ENCODE peak calls at places on chromosomes 2 and 18, in ten cellular contexts. S, L, R, I, D, P, Q, V, T and Y are unnamed samples.

GRCh38 chr2:119264781-119265692 is 41.4 kb downstream of the STEAP3 start:
- DNase-seq in S (peak), L (no peak), R (no peak), I (peak), D (no peak), P (no peak), Q (peak), V (peak), T (no peak), Y (no peak)

GRCh38 chr2:220504890-220505564 is 877.6 kb downstream of the SLC4A3 start:
- DNase-seq in S (peak), L (no peak), R (no peak), I (peak), D (no peak), P (no peak), Q (peak), V (peak), T (no peak), Y (no peak)

GRCh38 chr18:27861539-27861938 is 315.4 kb downstream of the CDH2 start:
- DNase-seq in S (peak), L (peak), R (no peak), I (no peak), D (no peak), P (no peak), Q (no peak), V (peak), T (no peak), Y (no peak)

GRCh38 chr2:238504181-238504711 is 77.5 kb downstream of the ASB1 start:
- DNase-seq in S (peak), L (no peak), R (no peak), I (no peak), D (no peak), P (no peak), Q (no peak), V (peak), T (no peak), Y (no peak)

GRCh38 chr18:46378126-46378863 is 274.1 kb downstream of the HAUS1 start:
- DNase-seq in S (no peak), L (no peak), R (no peak), I (no peak), D (no peak), P (no peak), Q (no peak), V (no peak), T (no peak), Y (no peak)

GRCh38 chr2:157480182-157480961 is 36.5 kb upstream of the CYTIP start:
- DNase-seq in S (no peak), L (peak), R (no peak), I (no peak), D (no peak), P (no peak), Q (peak), V (no peak), T (no peak), Y (peak)

GRCh38 chr2:240762971-240763370 is 57.0 kb downstream of the KIF1A start:
- DNase-seq in S (no peak), L (no peak), R (no peak), I (no peak), D (no peak), P (no peak), Q (no peak), V (no peak), T (no peak), Y (no peak)

GRCh38 chr2:44100351-44100750 is 68.3 kb upstream of the PPM1B start:
- DNase-seq in S (no peak), L (peak), R (no peak), I (peak), D (no peak), P (peak), Q (peak), V (no peak), T (no peak), Y (no peak)

GRCh38 chr2:70927641-70928040 is 8.1 kb upstream of the ATP6V1B1 start:
- DNase-seq in S (no peak), L (no peak), R (no peak), I (no peak), D (no peak), P (peak), Q (peak), V (no peak), T (no peak), Y (no peak)

GRCh38 chr18:61998957-61999356 is 106.2 kb upstream of the RNF152 start:
- DNase-seq in S (no peak), L (peak), R (no peak), I (peak), D (no peak), P (no peak), Q (no peak), V (no peak), T (no peak), Y (no peak)

GRCh38 chr2:177281400-177282021 is 17.0 kb upstream of the NFE2L2 start:
- DNase-seq in S (no peak), L (no peak), R (no peak), I (no peak), D (no peak), P (no peak), Q (no peak), V (no peak), T (no peak), Y (no peak)

GRCh38 chr2:239298126-239298804 is 102.6 kb downstream of the HDAC4 start:
- DNase-seq in S (no peak), L (no peak), R (peak), I (no peak), D (peak), P (no peak), Q (no peak), V (no peak), T (no peak), Y (no peak)

GRCh38 chr2:72386288-72386687 is 238.6 kb upstream of the CYP26B1 start:
- DNase-seq in S (no peak), L (no peak), R (no peak), I (no peak), D (no peak), P (no peak), Q (no peak), V (no peak), T (no peak), Y (no peak)